ENCODE peak calls at places on chromosomes 6 and 20, in eight cellular contexts. F, U, T, K, P, L, Y and S are unnamed samples.

GRCh38 chr20:19922716-19923115 is 94.4 kb upstream of the NAA20 start:
- DNase-seq in Y (no peak), K (no peak), F (no peak), U (no peak), T (no peak), L (no peak), P (no peak), S (no peak)

GRCh38 chr6:91879346-91879995 is 1292.6 kb upstream of the MAP3K7 start:
- DNase-seq in P (no peak), U (no peak), Y (no peak), F (no peak), T (no peak), K (no peak), L (no peak), S (no peak)

GRCh38 chr6:107572886-107573285 is 83.0 kb downstream of the SOBP start:
- DNase-seq in P (no peak), U (no peak), L (no peak), Y (no peak), T (no peak), K (no peak), F (no peak), S (no peak)

GRCh38 chr6:11196511-11197174 is 35.8 kb downstream of the NEDD9 start:
- DNase-seq in F (peak), L (no peak), P (no peak), K (peak), T (no peak), Y (no peak), U (no peak), S (no peak)

GRCh38 chr6:106241498-106241897 is 84.1 kb downstream of the ATG5 start:
- DNase-seq in F (no peak), T (no peak), P (no peak), U (no peak), K (no peak), L (no peak), Y (no peak), S (no peak)

GRCh38 chr20:44582321-44583025 is at the start of gene PKIG:
- DNase-seq in L (no peak), U (no peak), F (peak), P (no peak), Y (no peak), K (peak), T (no peak), S (no peak)

GRCh38 chr20:34525709-34526416 is 9.6 kb downstream of the DYNLRB1 start:
- DNase-seq in K (peak), U (peak), T (peak), L (peak), F (peak), Y (peak), P (peak), S (no peak)

GRCh38 chr6:47478233-47479155 is 905 bp downstream of the CD2AP start:
- DNase-seq in F (peak), P (no peak), T (peak), K (peak), U (no peak), Y (no peak), L (peak), S (no peak)

GRCh38 chr6:74280130-74280692 is 584.2 kb downstream of the CD109 start:
- DNase-seq in L (no peak), F (no peak), U (no peak), T (no peak), P (no peak), K (no peak), Y (no peak), S (no peak)

GRCh38 chr6:41161851-41162552 is 914 bp downstream of the TREM2 start:
- DNase-seq in P (no peak), F (no peak), Y (no peak), U (no peak), K (no peak), L (no peak), T (no peak), S (no peak)

GRCh38 chr20:19110285-19110684 is 102.2 kb upstream of the SLC24A3 start:
- DNase-seq in L (no peak), T (no peak), Y (no peak), K (no peak), F (no peak), U (no peak), P (no peak), S (no peak)

GRCh38 chr6:157841211-157841840 is 18.3 kb downstream of the SNX9 start:
- DNase-seq in L (no peak), Y (no peak), T (no peak), P (no peak), K (no peak), F (no peak), U (no peak), S (no peak)

GRCh38 chr6:108518714-108519576 is 41.8 kb upstream of the FOXO3 start:
- DNase-seq in Y (no peak), L (no peak), T (peak), K (no peak), P (no peak), U (no peak), F (peak), S (no peak)

GRCh38 chr20:53074811-53075314 is 102.7 kb downstream of the TSHZ2 start:
- DNase-seq in P (no peak), L (no peak), F (no peak), T (no peak), Y (no peak), U (no peak), K (peak), S (no peak)

GRCh38 chr6:34979218-34979617 is 90.2 kb downstream of the ANKS1A start:
- DNase-seq in F (no peak), U (no peak), K (no peak), L (no peak), T (no peak), P (no peak), Y (no peak), S (no peak)

GRCh38 chr6:19320066-19320465 is 517.1 kb upstream of the ID4 start:
- DNase-seq in P (no peak), L (no peak), K (no peak), T (no peak), U (no peak), F (no peak), Y (no peak), S (no peak)

GRCh38 chr6:151175924-151176445 is 63.8 kb upstream of the AKAP12 start:
- DNase-seq in U (no peak), L (no peak), F (no peak), Y (no peak), P (no peak), K (no peak), T (no peak), S (no peak)

GRCh38 chr6:22147983-22148797 is 148.6 kb downstream of the PRL start:
- DNase-seq in P (no peak), T (no peak), K (peak), L (no peak), F (peak), U (no peak), Y (peak), S (no peak)

GRCh38 chr20:51384854-51385253 is 157.7 kb downstream of the NFATC2 start:
- DNase-seq in U (no peak), K (no peak), T (no peak), P (no peak), F (no peak), Y (no peak), L (no peak), S (no peak)

GRCh38 chr6:152135755-152136448 is 328.4 kb downstream of the ESR1 start:
- DNase-seq in Y (no peak), F (no peak), L (no peak), U (no peak), K (no peak), T (peak), P (no peak), S (no peak)

GRCh38 chr6:45491048-45491447 is 113.3 kb upstream of the SUPT3H start:
- DNase-seq in L (no peak), F (peak), U (no peak), Y (no peak), T (no peak), P (no peak), K (no peak), S (no peak)

GRCh38 chr6:88958842-88959241 is 4.6 kb downstream of the RNGTT start:
- DNase-seq in Y (no peak), P (no peak), L (no peak), K (no peak), T (no peak), U (no peak), F (no peak), S (no peak)

GRCh38 chr20:57061058-57061900 is 205.2 kb downstream of the BMP7 start:
- DNase-seq in Y (peak), K (no peak), F (no peak), U (no peak), L (no peak), P (peak), T (peak), S (no peak)

GRCh38 chr6:90068264-90068663 is 174.0 kb downstream of the GJA10 start:
- DNase-seq in U (no peak), K (peak), T (no peak), P (no peak), L (no peak), F (peak), Y (no peak), S (no peak)

GRCh38 chr6:151488226-151488625 is 5.6 kb upstream of the CCDC170 start:
- DNase-seq in U (no peak), P (no peak), L (no peak), T (no peak), Y (no peak), F (peak), K (no peak), S (no peak)

GRCh38 chr6:158669145-158670035 is 19.5 kb downstream of the SYTL3 start:
- DNase-seq in F (peak), P (no peak), K (peak), T (no peak), Y (no peak), L (no peak), U (no peak), S (no peak)

GRCh38 chr6:168537485-168537884 is 96.5 kb downstream of the SMOC2 start:
- DNase-seq in T (no peak), F (no peak), K (no peak), P (no peak), Y (no peak), L (no peak), U (no peak), S (no peak)
- H3K27ac ChIP-seq in T (no peak), F (no peak), K (no peak), P (no peak), Y (no peak), L (no peak), U (no peak), S (no peak)

GRCh38 chr6:84979541-84979940 is 215.1 kb upstream of the TBX18 start:
- DNase-seq in K (no peak), U (no peak), T (no peak), L (no peak), P (no peak), F (no peak), Y (no peak), S (no peak)
- H3K27ac ChIP-seq in K (peak), U (no peak), T (no peak), L (no peak), P (no peak), F (no peak), Y (no peak), S (no peak)

GRCh38 chr6:77340331-77340730 is 123.0 kb downstream of the HTR1B start:
- DNase-seq in T (no peak), U (no peak), K (no peak), Y (no peak), F (no peak), L (no peak), P (no peak), S (no peak)
- H3K27ac ChIP-seq in T (no peak), U (no peak), K (no peak), Y (no peak), F (no peak), L (no peak), P (no peak), S (no peak)

GRCh38 chr6:144264270-144265060 is 20.7 kb upstream of the UTRN start:
- DNase-seq in P (no peak), Y (no peak), T (peak), K (peak), U (no peak), L (no peak), F (peak), S (no peak)

GRCh38 chr6:144263786-144264185 is 21.3 kb upstream of the UTRN start:
- DNase-seq in T (no peak), K (peak), U (no peak), P (no peak), Y (no peak), L (no peak), F (peak), S (no peak)

GRCh38 chr6:144266091-144266649 is 19.0 kb upstream of the UTRN start:
- DNase-seq in K (peak), F (peak), L (peak), U (no peak), T (peak), P (peak), Y (peak), S (no peak)

GRCh38 chr6:144265390-144265789 is 19.7 kb upstream of the UTRN start:
- DNase-seq in T (peak), K (peak), P (no peak), L (no peak), Y (no peak), F (peak), U (no peak), S (no peak)

GRCh38 chr6:144265061-144265357 is 20.1 kb upstream of the UTRN start:
- DNase-seq in L (no peak), P (no peak), T (no peak), K (peak), F (peak), U (no peak), Y (no peak), S (no peak)
- H3K27ac ChIP-seq in L (peak), P (peak), T (peak), K (peak), F (peak), U (no peak), Y (no peak), S (no peak)

DNA sequence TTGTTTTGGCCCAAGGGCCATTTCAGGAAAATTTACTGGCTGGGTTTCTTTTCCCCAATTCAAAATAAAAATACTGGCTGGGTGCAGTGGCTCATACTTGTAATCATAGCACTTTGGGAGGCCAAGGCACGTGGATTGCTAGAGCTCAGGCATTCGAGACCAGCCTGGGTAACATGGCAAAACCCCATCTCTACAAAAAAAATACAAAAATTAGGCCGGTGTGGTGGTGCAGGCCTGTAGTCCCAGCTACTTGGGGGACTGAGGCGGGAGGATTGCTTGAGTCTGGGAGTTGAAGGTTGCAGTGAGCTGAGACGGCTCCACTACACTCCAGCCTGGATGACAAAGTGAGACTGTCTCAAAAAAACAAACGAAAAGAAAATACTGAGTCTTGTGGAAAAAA is 60.0 kb downstream of the NINL start:
- DNase-seq in P (no peak), K (no peak), T (no peak), U (no peak), Y (no peak), L (no peak), F (no peak), S (no peak)
- H3K27ac ChIP-seq in P (no peak), K (peak), T (peak), U (no peak), Y (no peak), L (no peak), F (peak), S (no peak)

GRCh38 chr20:49280463-49281058 is 2.7 kb upstream of the ZNFX1 start:
- DNase-seq in F (no peak), U (no peak), T (no peak), Y (no peak), P (no peak), K (no peak), L (no peak), S (no peak)
- H3K27ac ChIP-seq in F (no peak), U (no peak), T (peak), Y (no peak), P (no peak), K (no peak), L (peak), S (no peak)

DNA sequence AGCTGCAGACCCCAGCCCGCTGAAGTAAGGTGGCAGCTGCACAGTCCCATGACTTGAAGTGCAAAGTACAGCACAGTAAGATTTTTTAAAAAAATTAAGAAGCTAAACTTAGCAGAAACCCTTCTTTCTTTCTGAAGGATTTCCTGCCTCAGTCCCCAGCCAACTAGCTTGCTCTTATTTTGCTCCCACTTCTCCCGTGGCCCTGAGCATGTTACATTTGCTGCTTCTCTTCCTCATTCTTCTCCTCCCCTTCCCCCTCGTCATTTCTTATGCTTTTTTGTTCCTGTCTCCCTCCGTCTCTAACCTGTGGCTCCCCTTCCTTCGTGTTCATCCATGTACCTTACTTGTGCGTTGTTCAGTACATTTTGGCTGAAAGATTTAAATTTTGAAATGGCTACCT is 123.0 kb downstream of the SASH1 start:
- DNase-seq in K (no peak), Y (no peak), T (no peak), U (no peak), P (no peak), F (no peak), L (no peak), S (no peak)
- H3K27ac ChIP-seq in K (no peak), Y (peak), T (no peak), U (peak), P (no peak), F (no peak), L (peak), S (no peak)

DNA sequence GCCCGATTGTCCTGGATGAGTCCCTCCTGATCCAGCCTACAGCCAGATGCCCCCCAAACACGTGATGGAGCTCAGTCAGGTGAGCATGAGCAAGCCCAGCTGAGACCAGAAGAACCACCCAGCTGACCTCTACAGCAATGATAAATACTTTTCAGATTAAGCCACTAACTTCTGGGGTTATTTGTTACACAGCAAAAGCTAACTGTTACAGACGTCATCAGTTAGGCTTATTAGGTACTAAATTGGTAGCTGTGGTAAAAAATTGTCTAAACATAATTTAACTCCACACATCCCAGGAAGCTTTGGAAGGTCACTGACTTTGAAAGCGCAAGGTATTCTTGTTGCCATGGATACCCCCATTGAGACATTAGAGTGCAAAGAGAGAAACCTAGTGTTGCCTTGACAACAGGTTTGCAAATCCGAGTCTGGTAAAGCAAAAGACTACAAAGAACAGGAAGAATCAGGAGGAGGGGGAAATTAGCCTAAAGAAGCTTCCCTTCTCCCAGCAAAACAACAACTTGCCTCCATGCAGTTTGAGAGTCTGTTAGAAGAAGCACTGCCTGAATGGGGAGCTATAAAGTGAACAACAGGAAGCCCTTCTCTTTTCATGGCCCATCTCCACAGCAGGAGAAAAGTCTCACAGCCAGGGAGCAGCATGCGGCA is 41.8 kb upstream of the ZNF831 start:
- DNase-seq in Y (no peak), P (no peak), K (no peak), L (no peak), U (no peak), T (no peak), F (no peak), S (no peak)
- H3K27ac ChIP-seq in Y (no peak), P (no peak), K (no peak), L (no peak), U (no peak), T (no peak), F (no peak), S (peak)